ENCODE peak calls at places on chromosomes 2 and 18, in nine cellular contexts. D, G, R, V, K, I, N, S and P are unnamed samples.

GRCh38 chr18:22349966-22350365 is 67.7 kb downstream of the CTAGE1 start:
- DNase-seq in R (no peak), I (no peak), K (no peak), D (no peak), N (no peak), S (no peak), V (no peak), G (no peak), P (no peak)

GRCh38 chr18:24930974-24931373 is 421.0 kb downstream of the ZNF521 start:
- DNase-seq in N (no peak), R (no peak), I (no peak), D (no peak), G (peak; percentile 37), S (no peak), K (no peak), V (no peak), P (no peak)

GRCh38 chr2:240168041-240168440 is 27.6 kb upstream of the OTOS start:
- DNase-seq in N (no peak), D (no peak), V (no peak), I (no peak), G (no peak), R (no peak), S (no peak), K (peak; percentile 64), P (no peak)

GRCh38 chr2:105330681-105331375 is 1.3 kb upstream of the TGFBRAP1 start:
- DNase-seq in N (no peak), V (no peak), K (no peak), S (no peak), D (peak; percentile 23), I (no peak), R (no peak), G (no peak), P (no peak)

GRCh38 chr2:171347158-171347557 is 86.6 kb downstream of the METTL8 start:
- DNase-seq in I (no peak), R (no peak), G (no peak), N (peak; percentile 22), V (no peak), D (peak; percentile 73), K (no peak), S (no peak), P (no peak)

GRCh38 chr2:33146112-33146511 is 199.4 kb downstream of the LTBP1 start:
- DNase-seq in R (no peak), K (no peak), V (no peak), I (no peak), G (no peak), D (no peak), S (no peak), N (no peak), P (no peak)

GRCh38 chr2:227772197-227772661 is 26.5 kb downstream of the SCYGR8 start:
- DNase-seq in G (peak; percentile 15), K (no peak), D (no peak), R (no peak), N (no peak), I (no peak), S (no peak), V (no peak), P (no peak)

GRCh38 chr2:26244479-26245230 is at the start of the genes HADHA and HADHB:
- DNase-seq in V (peak; percentile 97), S (peak; percentile 91), I (peak; percentile 91), K (peak; percentile 95), G (peak; percentile 95), R (peak; percentile 87), D (peak; percentile 93), N (peak; percentile 88), P (peak; percentile 85)

GRCh38 chr18:50879302-50880107 is 587 bp downstream of the ME2 start:
- DNase-seq in N (peak; percentile 48), K (no peak), V (peak; percentile 38), G (no peak), I (peak; percentile 58), R (peak; percentile 48), S (peak; percentile 46), D (peak; percentile 56), P (peak; percentile 50)

GRCh38 chr2:200156140-200156858 is 150.2 kb upstream of the SPATS2L start:
- DNase-seq in V (peak; percentile 62), S (peak; percentile 52), N (peak; percentile 80), K (no peak), I (no peak), R (peak; percentile 93), G (no peak), D (no peak), P (no peak)

GRCh38 chr2:16653083-16653375 is 12.6 kb downstream of the CYRIA start:
- DNase-seq in I (no peak), G (no peak), K (no peak), V (no peak), N (no peak), S (peak; percentile 39), R (peak; percentile 55), D (no peak), P (no peak)

GRCh38 chr18:59945544-59945943 is 45.7 kb downstream of the PMAIP1 start:
- DNase-seq in G (no peak), I (no peak), R (no peak), D (peak; percentile 29), N (no peak), K (no peak), S (no peak), V (no peak), P (no peak)

GRCh38 chr2:20156826-20157605 is 67.9 kb downstream of the SDC1 start:
- DNase-seq in S (no peak), N (no peak), I (no peak), R (no peak), K (no peak), V (no peak), G (no peak), D (peak; percentile 69), P (no peak)

GRCh38 chr2:157325786-157326185 is at the start of gene ERMN:
- DNase-seq in G (peak; percentile 77), S (no peak), K (no peak), I (no peak), R (peak; percentile 33), V (no peak), N (no peak), D (no peak), P (no peak)

GRCh38 chr2:108870069-108870644 is 83.6 kb downstream of the CCDC138 start:
- DNase-seq in S (no peak), R (no peak), G (no peak), N (no peak), I (no peak), D (no peak), K (no peak), V (no peak), P (no peak)

GRCh38 chr2:119008108-119008507 is 66.1 kb downstream of the MARCO start:
- DNase-seq in G (no peak), S (no peak), N (no peak), V (peak; percentile 40), D (no peak), K (no peak), I (no peak), R (no peak), P (no peak)

GRCh38 chr2:96427917-96428316 is 77.2 kb downstream of the NEURL3 start:
- DNase-seq in G (no peak), K (no peak), I (no peak), V (peak; percentile 83), R (peak; percentile 99), N (peak; percentile 65), S (no peak), D (no peak), P (no peak)

GRCh38 chr2:109385506-109385905 is 228.3 kb downstream of the SEPTIN10 start:
- DNase-seq in K (peak; percentile 22), V (no peak), D (no peak), G (no peak), N (no peak), R (no peak), S (peak; percentile 2), I (no peak), P (no peak)

GRCh38 chr2:221640686-221641085 is 68.6 kb upstream of the EPHA4 start:
- DNase-seq in V (no peak), G (no peak), R (no peak), K (no peak), N (no peak), I (no peak), S (no peak), D (no peak), P (no peak)

GRCh38 chr2:233353769-233354499 is at the start of gene DGKD:
- DNase-seq in I (peak; percentile 65), G (peak; percentile 79), D (peak; percentile 88), K (peak; percentile 90), V (peak; percentile 46), N (peak; percentile 22), R (peak; percentile 33), S (peak; percentile 55), P (peak; percentile 67)

GRCh38 chr2:181440919-181441318 is 16.3 kb upstream of the ITGA4 start:
- DNase-seq in K (no peak), G (no peak), V (no peak), N (no peak), I (no peak), R (no peak), D (no peak), S (no peak), P (peak; percentile 52)
- H3K4me3 ChIP-seq in K (no peak overlapping the region), G (no peak overlapping the region), V (no peak overlapping the region), N (no peak overlapping the region), I (no peak overlapping the region), R (no peak overlapping the region), D (no peak overlapping the region), S (no peak overlapping the region), P (peak overlapping the region; percentile 18)

GRCh38 chr2:8457092-8457481 is 224.8 kb upstream of the ID2 start:
- DNase-seq in K (no peak), G (peak; percentile 24), I (no peak), S (no peak), R (no peak), V (no peak), D (no peak), N (no peak), P (no peak)
- H3K4me3 ChIP-seq in K (no peak overlapping the region), G (peak overlapping the region; percentile 44), I (peak overlapping the region; percentile 29), S (no peak overlapping the region), R (no peak overlapping the region), V (no peak overlapping the region), D (no peak overlapping the region), N (no peak overlapping the region), P (no peak overlapping the region)

GRCh38 chr2:62858231-62858832 is 152.8 kb downstream of the EHBP1 start:
- DNase-seq in G (no peak), K (no peak), S (no peak), V (no peak), N (no peak), I (no peak), D (no peak), R (no peak), P (no peak)
- H3K4me3 ChIP-seq in G (no peak overlapping the region), K (no peak overlapping the region), S (no peak overlapping the region), V (no peak overlapping the region), N (no peak overlapping the region), I (no peak overlapping the region), D (no peak overlapping the region), R (no peak overlapping the region), P (no peak overlapping the region)

DNA sequence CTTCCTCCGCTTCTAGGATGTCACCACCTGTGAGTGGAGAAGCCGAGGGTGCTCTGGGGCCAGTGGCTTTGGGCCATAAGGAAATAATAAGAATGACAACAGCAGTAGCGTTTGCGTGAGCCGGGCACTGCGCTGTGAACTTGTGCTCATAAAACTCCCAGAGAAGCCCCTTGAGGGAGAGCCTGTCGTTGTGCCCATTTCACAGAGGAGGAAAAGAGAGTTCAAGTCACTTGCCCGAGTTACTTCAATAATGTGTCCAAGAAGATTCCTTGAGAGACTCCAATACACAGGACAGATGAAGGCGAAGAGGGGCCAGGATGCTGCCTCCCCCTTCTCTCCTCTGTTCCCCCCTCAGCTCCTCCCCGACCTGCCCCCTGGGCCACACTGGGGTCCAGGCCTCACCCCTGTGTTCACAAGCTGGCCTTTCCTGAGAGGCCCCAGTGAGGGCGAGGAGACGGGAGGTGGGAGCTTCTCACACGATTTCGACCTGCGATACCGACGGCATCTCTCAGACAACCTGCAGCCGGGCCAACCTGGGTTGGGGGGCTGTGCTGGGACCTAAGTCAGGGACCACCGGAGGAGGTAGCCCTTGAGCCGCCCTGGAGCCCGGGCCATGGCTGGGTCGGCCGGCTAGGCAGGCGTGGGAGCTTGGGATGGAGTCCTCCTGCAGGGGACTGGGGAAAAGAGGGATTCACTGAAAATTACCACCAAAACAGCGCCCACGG is 53.5 kb upstream of the UBE2F start:
- DNase-seq in R (no peak), S (no peak), K (no peak), N (no peak), D (no peak), V (no peak), I (no peak), G (no peak), P (no peak)
- H3K4me3 ChIP-seq in R (no peak overlapping the region), S (no peak overlapping the region), K (no peak overlapping the region), N (no peak overlapping the region), D (no peak overlapping the region), V (no peak overlapping the region), I (no peak overlapping the region), G (no peak overlapping the region), P (no peak overlapping the region)